ENCODE peak calls at places on chromosome 13, in ten cellular contexts. One of them, this sample, is unnamed.

GRCh38 chr13:91193358-91193757 is 154.1 kb upstream of the MIR17HG start:
- DNase-seq in osteoblast: no peak
- DNase-seq in tibial artery: no peak
- DNase-seq in psoas muscle: no peak
- DNase-seq in AG04450: no peak
- DNase-seq in lung: no peak
- DNase-seq in tibial nerve: no peak
- DNase-seq in OCI-LY7: no peak
- DNase-seq in A673: no peak
- DNase-seq in fibroblast of lung: no peak
- DNase-seq in this sample: no peak

GRCh38 chr13:31261241-31261640 is 61.5 kb downstream of the B3GLCT start:
- DNase-seq in tibial artery: no peak
- DNase-seq in osteoblast: no peak
- DNase-seq in A673: no peak
- DNase-seq in tibial nerve: no peak
- DNase-seq in fibroblast of lung: no peak
- DNase-seq in OCI-LY7: no peak
- DNase-seq in psoas muscle: no peak
- DNase-seq in AG04450: no peak
- DNase-seq in lung: no peak
- DNase-seq in this sample: no peak

GRCh38 chr13:34247596-34247995 is 429.6 kb downstream of the RFC3 start:
- DNase-seq in tibial nerve: no peak
- DNase-seq in fibroblast of lung: no peak
- DNase-seq in psoas muscle: no peak
- DNase-seq in osteoblast: no peak
- DNase-seq in A673: no peak
- DNase-seq in OCI-LY7: no peak
- DNase-seq in tibial artery: no peak
- DNase-seq in AG04450: no peak
- DNase-seq in lung: no peak
- DNase-seq in this sample: no peak

GRCh38 chr13:72125561-72125960 is 258.6 kb upstream of the DACH1 start:
- DNase-seq in tibial artery: no peak
- DNase-seq in lung: no peak
- DNase-seq in A673: no peak
- DNase-seq in OCI-LY7: no peak
- DNase-seq in osteoblast: no peak
- DNase-seq in fibroblast of lung: peak; percentile 83
- DNase-seq in psoas muscle: no peak
- DNase-seq in AG04450: no peak
- DNase-seq in tibial nerve: no peak
- DNase-seq in this sample: no peak

GRCh38 chr13:43879323-43880181 is at the start of the genes CCDC122 and LACC1:
- DNase-seq in psoas muscle: peak; percentile 88
- DNase-seq in AG04450: peak; percentile 54
- DNase-seq in OCI-LY7: peak; percentile 78
- DNase-seq in fibroblast of lung: peak; percentile 83
- DNase-seq in osteoblast: peak; percentile 98
- DNase-seq in tibial nerve: peak; percentile 48
- DNase-seq in lung: peak; percentile 85
- DNase-seq in A673: peak; percentile 77
- DNase-seq in tibial artery: peak; percentile 89
- DNase-seq in this sample: peak; percentile 40

GRCh38 chr13:49063526-49063925 is 87.8 kb downstream of the FNDC3A start:
- DNase-seq in psoas muscle: no peak
- DNase-seq in osteoblast: no peak
- DNase-seq in OCI-LY7: no peak
- DNase-seq in tibial nerve: no peak
- DNase-seq in lung: no peak
- DNase-seq in AG04450: no peak
- DNase-seq in tibial artery: no peak
- DNase-seq in A673: no peak
- DNase-seq in fibroblast of lung: peak; percentile 30
- DNase-seq in this sample: no peak

GRCh38 chr13:66491241-66491640 is 738.9 kb downstream of the PCDH9 start:
- DNase-seq in osteoblast: no peak
- DNase-seq in psoas muscle: no peak
- DNase-seq in AG04450: no peak
- DNase-seq in tibial nerve: no peak
- DNase-seq in OCI-LY7: no peak
- DNase-seq in fibroblast of lung: no peak
- DNase-seq in tibial artery: no peak
- DNase-seq in A673: no peak
- DNase-seq in lung: no peak
- DNase-seq in this sample: no peak

GRCh38 chr13:79457948-79458347 is 23.0 kb upstream of the NDFIP2 start:
- DNase-seq in OCI-LY7: no peak
- DNase-seq in psoas muscle: no peak
- DNase-seq in osteoblast: peak; percentile 34
- DNase-seq in tibial nerve: no peak
- DNase-seq in lung: no peak
- DNase-seq in AG04450: peak; percentile 36
- DNase-seq in A673: no peak
- DNase-seq in tibial artery: no peak
- DNase-seq in fibroblast of lung: peak; percentile 86
- DNase-seq in this sample: peak; percentile 73

GRCh38 chr13:22880756-22881701 is 299.8 kb upstream of the SGCG start:
- DNase-seq in tibial artery: no peak
- DNase-seq in lung: no peak
- DNase-seq in A673: no peak
- DNase-seq in AG04450: no peak
- DNase-seq in fibroblast of lung: no peak
- DNase-seq in psoas muscle: no peak
- DNase-seq in tibial nerve: no peak
- DNase-seq in OCI-LY7: no peak
- DNase-seq in osteoblast: no peak
- DNase-seq in this sample: no peak

GRCh38 chr13:25114220-25114619 is 18.3 kb downstream of the PABPC3 start:
- DNase-seq in OCI-LY7: peak; percentile 79
- DNase-seq in A673: peak; percentile 88
- DNase-seq in tibial artery: no peak
- DNase-seq in AG04450: peak; percentile 50
- DNase-seq in tibial nerve: peak; percentile 26
- DNase-seq in psoas muscle: peak; percentile 43
- DNase-seq in lung: peak; percentile 59
- DNase-seq in fibroblast of lung: peak; percentile 58
- DNase-seq in osteoblast: peak; percentile 91
- DNase-seq in this sample: peak; percentile 27

DNA sequence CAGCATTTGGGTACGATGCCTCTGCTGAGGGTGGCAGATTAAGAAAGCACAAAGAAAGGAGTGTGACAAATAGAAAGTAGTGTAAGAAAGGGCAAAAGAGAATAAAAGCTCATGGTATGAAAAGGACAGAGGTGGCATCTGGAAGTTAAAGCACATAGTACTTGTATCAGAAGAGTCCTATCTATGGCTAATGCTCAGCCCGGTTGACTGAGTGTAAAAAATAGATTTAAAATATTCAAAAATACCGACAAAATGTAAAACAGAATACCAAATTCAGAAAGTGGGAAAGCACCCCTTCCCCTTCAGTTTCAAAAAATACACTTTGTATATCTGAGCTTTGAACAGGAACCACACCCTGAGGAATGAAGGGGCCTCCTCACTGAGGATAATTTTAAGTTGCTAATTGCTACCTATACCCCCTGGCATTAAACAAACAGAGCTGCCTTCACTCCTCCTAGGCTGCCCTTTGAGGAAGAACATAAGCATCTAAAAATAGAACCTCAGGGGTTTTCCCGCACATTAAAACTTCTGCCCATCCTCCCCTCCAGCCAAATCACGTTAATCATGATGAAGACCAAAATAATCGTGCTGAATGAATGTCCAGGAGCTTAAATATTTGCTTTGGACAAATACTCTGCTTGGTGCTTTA is 43.3 kb downstream of the DLEU7 start:
- DNase-seq in A673: no peak
- DNase-seq in OCI-LY7: peak; percentile 20
- DNase-seq in psoas muscle: no peak
- DNase-seq in tibial nerve: no peak
- DNase-seq in lung: no peak
- DNase-seq in osteoblast: no peak
- DNase-seq in AG04450: no peak
- DNase-seq in fibroblast of lung: no peak
- DNase-seq in tibial artery: no peak
- DNase-seq in this sample: no peak
- H3K27ac ChIP-seq in A673: no peak overlapping the region
- H3K27ac ChIP-seq in OCI-LY7: peak overlapping the region; percentile 2
- H3K27ac ChIP-seq in psoas muscle: no peak overlapping the region
- H3K27ac ChIP-seq in tibial nerve: no peak overlapping the region
- H3K27ac ChIP-seq in lung: peak overlapping the region; percentile 55
- H3K27ac ChIP-seq in osteoblast: peak overlapping the region; percentile 56
- H3K27ac ChIP-seq in AG04450: no peak overlapping the region
- H3K27ac ChIP-seq in fibroblast of lung: no peak overlapping the region
- H3K27ac ChIP-seq in tibial artery: no peak overlapping the region
- H3K27ac ChIP-seq in this sample: no peak overlapping the region

GRCh38 chr13:113432509-113433270 is 20.6 kb downstream of the ADPRHL1 start:
- DNase-seq in lung: no peak
- DNase-seq in fibroblast of lung: no peak
- DNase-seq in OCI-LY7: peak; percentile 26
- DNase-seq in AG04450: no peak
- DNase-seq in psoas muscle: no peak
- DNase-seq in A673: no peak
- DNase-seq in osteoblast: peak; percentile 60
- DNase-seq in tibial artery: no peak
- DNase-seq in tibial nerve: no peak
- DNase-seq in this sample: no peak

GRCh38 chr13:113441661-113442060 is 11.6 kb downstream of the ADPRHL1 start:
- DNase-seq in lung: no peak
- DNase-seq in A673: no peak
- DNase-seq in tibial artery: peak; percentile 54
- DNase-seq in OCI-LY7: no peak
- DNase-seq in AG04450: no peak
- DNase-seq in tibial nerve: no peak
- DNase-seq in fibroblast of lung: no peak
- DNase-seq in osteoblast: peak; percentile 4
- DNase-seq in psoas muscle: no peak
- DNase-seq in this sample: no peak

GRCh38 chr13:113442354-113442984 is 10.8 kb downstream of the ADPRHL1 start:
- DNase-seq in AG04450: no peak
- DNase-seq in fibroblast of lung: no peak
- DNase-seq in OCI-LY7: no peak
- DNase-seq in tibial nerve: no peak
- DNase-seq in lung: no peak
- DNase-seq in tibial artery: peak; percentile 3
- DNase-seq in psoas muscle: no peak
- DNase-seq in A673: no peak
- DNase-seq in osteoblast: peak; percentile 42
- DNase-seq in this sample: no peak

GRCh38 chr13:113433391-113433916 is 19.8 kb downstream of the ADPRHL1 start:
- DNase-seq in psoas muscle: no peak
- DNase-seq in tibial nerve: no peak
- DNase-seq in OCI-LY7: peak; percentile 9
- DNase-seq in tibial artery: no peak
- DNase-seq in osteoblast: peak; percentile 83
- DNase-seq in AG04450: no peak
- DNase-seq in lung: no peak
- DNase-seq in fibroblast of lung: no peak
- DNase-seq in A673: no peak
- DNase-seq in this sample: no peak

DNA sequence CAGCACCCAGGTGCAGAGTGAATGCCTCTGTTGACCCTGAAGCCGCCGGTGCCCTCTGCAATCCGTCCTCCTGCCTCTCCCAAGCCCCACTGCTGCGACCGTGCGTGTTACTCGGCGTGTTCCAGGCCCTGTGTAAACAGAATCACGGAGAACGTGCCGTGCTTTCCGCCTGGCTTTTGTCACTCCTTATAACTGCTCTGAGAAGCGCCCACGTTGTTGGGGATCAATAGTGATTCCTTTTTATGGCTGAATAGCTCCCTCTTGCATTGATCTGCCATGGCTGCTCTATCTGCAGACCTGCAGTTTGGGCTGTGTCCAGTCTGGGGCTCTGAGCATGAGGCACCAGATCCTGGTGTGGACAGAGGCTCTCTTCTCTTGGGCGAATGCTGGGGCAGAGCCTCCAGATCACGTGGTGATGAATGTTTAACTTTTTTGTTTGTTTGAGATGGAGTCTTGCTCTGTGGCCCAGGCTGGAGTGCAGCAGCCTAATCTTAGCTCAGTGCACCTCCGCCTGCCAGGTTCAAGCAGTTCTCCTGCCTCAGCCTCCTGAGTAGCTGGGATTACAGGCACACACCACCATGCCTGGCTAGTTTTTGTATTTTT is 15.8 kb downstream of the ADPRHL1 start:
- DNase-seq in osteoblast: peak; percentile 73
- DNase-seq in AG04450: no peak
- DNase-seq in tibial artery: no peak
- DNase-seq in A673: no peak
- DNase-seq in OCI-LY7: no peak
- DNase-seq in tibial nerve: no peak
- DNase-seq in lung: no peak
- DNase-seq in fibroblast of lung: no peak
- DNase-seq in psoas muscle: no peak
- DNase-seq in this sample: no peak
- H3K27ac ChIP-seq in osteoblast: no peak overlapping the region
- H3K27ac ChIP-seq in AG04450: no peak overlapping the region
- H3K27ac ChIP-seq in tibial artery: no peak overlapping the region
- H3K27ac ChIP-seq in A673: no peak overlapping the region
- H3K27ac ChIP-seq in OCI-LY7: no peak overlapping the region
- H3K27ac ChIP-seq in tibial nerve: no peak overlapping the region
- H3K27ac ChIP-seq in lung: no peak overlapping the region
- H3K27ac ChIP-seq in fibroblast of lung: no peak overlapping the region
- H3K27ac ChIP-seq in psoas muscle: no peak overlapping the region
- H3K27ac ChIP-seq in this sample: no peak overlapping the region

GRCh38 chr13:77459616-77460015 is 75.9 kb upstream of the SCEL start:
- DNase-seq in psoas muscle: no peak
- DNase-seq in osteoblast: no peak
- DNase-seq in lung: no peak
- DNase-seq in AG04450: no peak
- DNase-seq in tibial artery: no peak
- DNase-seq in OCI-LY7: no peak
- DNase-seq in tibial nerve: no peak
- DNase-seq in A673: no peak
- DNase-seq in fibroblast of lung: no peak
- DNase-seq in this sample: no peak
- H3K27ac ChIP-seq in psoas muscle: no peak overlapping the region
- H3K27ac ChIP-seq in osteoblast: no peak overlapping the region
- H3K27ac ChIP-seq in lung: no peak overlapping the region
- H3K27ac ChIP-seq in AG04450: no peak overlapping the region
- H3K27ac ChIP-seq in tibial artery: no peak overlapping the region
- H3K27ac ChIP-seq in OCI-LY7: no peak overlapping the region
- H3K27ac ChIP-seq in tibial nerve: no peak overlapping the region
- H3K27ac ChIP-seq in A673: no peak overlapping the region
- H3K27ac ChIP-seq in fibroblast of lung: no peak overlapping the region
- H3K27ac ChIP-seq in this sample: no peak overlapping the region

DNA sequence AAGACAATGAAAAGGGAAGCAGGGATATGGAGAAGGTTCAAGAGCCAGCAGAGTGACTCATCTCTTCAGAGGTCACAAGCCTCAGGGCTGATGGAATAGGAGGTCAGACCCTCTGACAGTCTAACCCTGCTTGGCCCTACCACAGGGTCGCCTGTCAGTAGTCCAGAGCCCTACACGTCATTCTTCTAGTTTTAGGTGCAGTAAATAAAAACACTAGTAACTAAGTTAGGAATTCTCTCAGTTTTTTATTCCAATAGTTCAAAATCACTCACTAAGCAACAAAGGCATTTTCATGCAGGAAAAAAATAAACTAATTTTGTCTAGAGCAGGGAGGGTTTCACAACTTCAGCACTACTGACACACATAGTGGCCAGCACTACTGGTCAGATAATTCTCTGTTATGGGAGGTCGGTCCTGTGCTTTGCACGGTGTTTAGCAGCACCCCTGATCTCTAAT is 27.2 kb downstream of the FOXO1 start:
- DNase-seq in A673: no peak
- DNase-seq in OCI-LY7: no peak
- DNase-seq in AG04450: no peak
- DNase-seq in fibroblast of lung: no peak
- DNase-seq in tibial artery: no peak
- DNase-seq in psoas muscle: no peak
- DNase-seq in osteoblast: peak; percentile 84
- DNase-seq in tibial nerve: no peak
- DNase-seq in lung: no peak
- DNase-seq in this sample: no peak
- H3K27ac ChIP-seq in A673: no peak overlapping the region
- H3K27ac ChIP-seq in OCI-LY7: no peak overlapping the region
- H3K27ac ChIP-seq in AG04450: no peak overlapping the region
- H3K27ac ChIP-seq in fibroblast of lung: no peak overlapping the region
- H3K27ac ChIP-seq in tibial artery: peak overlapping the region; percentile 16
- H3K27ac ChIP-seq in psoas muscle: peak overlapping the region; percentile 59
- H3K27ac ChIP-seq in osteoblast: peak overlapping the region; percentile 35
- H3K27ac ChIP-seq in tibial nerve: no peak overlapping the region
- H3K27ac ChIP-seq in lung: no peak overlapping the region
- H3K27ac ChIP-seq in this sample: no peak overlapping the region

This sample was measured in epithelial cell of prostate.